ENCODE peak calls at places on chromosomes 6 and 20, in four cellular contexts. E, A, I and B are unnamed samples.
A peak's percentile ranks its signal among the peaks of the same experiment; 100 is the strongest.

GRCh38 chr6:53151676-53152075 is 3.0 kb upstream of the GCM1 start:
- DNase-seq in A (no peak), E (no peak), I (peak; percentile 79), B (no peak)

GRCh38 chr6:108080010-108080780 is 5.7 kb upstream of the OSTM1 start:
- DNase-seq in E (no peak), I (peak; percentile 54), A (no peak), B (no peak)

GRCh38 chr6:46983007-46983411 is 59.1 kb downstream of the ADGRF1 start:
- DNase-seq in E (peak; percentile 27), I (peak; percentile 59), A (no peak), B (no peak)

GRCh38 chr20:18738055-18738454 is 75.5 kb upstream of the SCP2D1 start:
- DNase-seq in A (no peak), I (no peak), E (no peak), B (no peak)

GRCh38 chr20:34315236-34315635 is 12.1 kb upstream of the AHCY start:
- DNase-seq in I (no peak), A (no peak), E (no peak), B (no peak)

GRCh38 chr6:159831373-159831679 is 31.2 kb downstream of the PNLDC1 start:
- DNase-seq in A (no peak), E (no peak), I (no peak), B (no peak)

GRCh38 chr20:41524980-41525613 is 93.1 kb downstream of the CHD6 start:
- DNase-seq in I (no peak), E (peak; percentile 46), A (no peak), B (no peak)

GRCh38 chr6:85544776-85545175 is 48.9 kb downstream of the SNX14 start:
- DNase-seq in A (no peak), E (no peak), I (no peak), B (no peak)

GRCh38 chr6:158634695-158635426 is 9.7 kb downstream of the DYNLT1 start:
- DNase-seq in I (no peak), E (no peak), A (peak; percentile 24), B (no peak)

GRCh38 chr6:158635427-158636073 is 9.0 kb downstream of the DYNLT1 start:
- DNase-seq in E (no peak), I (no peak), A (no peak), B (no peak)

GRCh38 chr6:158639056-158639455 is 5.5 kb downstream of the DYNLT1 start:
- DNase-seq in E (no peak), I (no peak), A (no peak), B (no peak)

GRCh38 chr6:158638393-158638792 is 6.2 kb downstream of the DYNLT1 start:
- DNase-seq in E (no peak), A (no peak), I (no peak), B (no peak)

DNA sequence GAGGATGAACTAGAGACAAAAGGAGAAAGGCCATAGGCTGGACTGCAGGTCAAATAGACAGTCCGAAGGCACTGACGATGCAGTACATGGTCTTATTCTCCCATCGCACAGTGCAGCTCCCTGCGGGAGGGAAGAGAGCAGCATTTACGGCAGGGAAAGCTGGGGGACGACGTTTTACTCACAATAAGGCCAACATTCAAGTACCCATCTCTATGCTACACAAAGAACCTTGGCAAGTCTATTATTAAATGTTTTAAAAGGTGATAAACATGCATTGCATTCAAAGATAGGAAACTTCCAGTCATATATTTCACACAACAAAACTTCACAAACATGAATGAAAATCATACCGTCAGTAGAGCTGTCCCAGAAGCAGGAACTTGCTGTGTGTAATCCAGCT is 7.8 kb downstream of the DYNLT1 start:
- DNase-seq in E (no peak), A (no peak), I (no peak), B (no peak)
- TF ChIP-seq POLR2AphosphoS5 in E (no peak), A (no peak), I (no peak), B (no peak)

GRCh38 chr6:17938885-17939284 is 48.5 kb downstream of the KIF13A start:
- DNase-seq in I (no peak), A (no peak), E (no peak), B (no peak)
- TF ChIP-seq POLR2AphosphoS5 in I (no peak), A (no peak), E (no peak), B (no peak)

GRCh38 chr20:51335329-51335841 is 207.1 kb downstream of the NFATC2 start:
- DNase-seq in A (no peak), I (no peak), E (no peak), B (no peak)
- TF ChIP-seq POLR2AphosphoS5 in A (no peak), I (no peak), E (no peak), B (peak; percentile 72)

DNA sequence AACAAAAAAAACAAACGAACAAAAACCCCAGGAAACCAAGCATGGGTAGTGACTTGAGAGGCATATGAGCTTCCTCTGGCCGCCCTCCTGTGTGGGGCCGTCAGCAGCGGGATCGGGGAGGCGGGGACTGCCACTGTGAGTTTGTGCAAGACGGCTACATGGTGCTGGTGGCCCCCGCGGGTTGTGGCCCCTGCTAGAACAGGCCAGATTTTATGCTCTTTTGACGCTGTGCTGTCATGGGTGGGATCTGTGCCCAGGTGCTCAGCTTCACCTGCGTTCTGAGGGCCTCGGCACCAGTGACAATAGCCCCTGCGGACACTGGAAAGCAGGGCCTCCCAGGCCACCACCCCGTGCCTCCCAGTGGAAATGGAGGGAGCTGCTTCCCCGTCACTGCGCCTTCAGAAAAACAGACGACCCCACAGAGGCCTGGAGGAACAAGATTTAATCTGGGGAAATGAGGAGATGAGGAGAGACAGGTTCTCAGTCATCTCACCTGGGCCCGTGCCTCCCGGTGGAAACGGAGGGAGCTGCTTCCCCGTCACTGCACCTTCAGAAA is 4.7 kb upstream of the KCNQ2 start:
- DNase-seq in A (no peak), I (no peak), E (no peak), B (peak; percentile 50)
- TF ChIP-seq POLR2AphosphoS5 in A (no peak), I (no peak), E (no peak), B (no peak)

DNA sequence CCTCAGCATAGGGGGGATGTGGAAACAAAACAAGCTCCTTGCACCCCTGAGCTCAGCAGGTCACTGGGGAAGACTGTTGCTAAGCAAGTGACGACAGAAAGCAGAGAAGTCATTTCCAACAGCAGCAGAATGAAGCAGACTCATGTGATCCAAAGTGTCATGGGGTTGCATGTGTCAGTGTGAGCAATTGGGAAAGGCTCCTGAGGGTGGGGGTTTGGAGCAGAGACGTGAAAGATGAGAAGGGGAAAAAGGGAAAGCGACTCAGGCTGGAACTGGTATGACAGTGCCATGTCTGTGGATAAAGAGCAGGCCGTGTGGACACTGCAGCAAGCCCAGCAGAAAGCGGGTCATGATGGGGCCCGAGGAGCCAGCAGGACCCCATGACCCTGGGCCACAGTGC is 363.9 kb downstream of the PREX1 start:
- DNase-seq in I (no peak), E (no peak), A (no peak), B (no peak)
- TF ChIP-seq POLR2AphosphoS5 in I (no peak), E (no peak), A (no peak), B (no peak)

DNA sequence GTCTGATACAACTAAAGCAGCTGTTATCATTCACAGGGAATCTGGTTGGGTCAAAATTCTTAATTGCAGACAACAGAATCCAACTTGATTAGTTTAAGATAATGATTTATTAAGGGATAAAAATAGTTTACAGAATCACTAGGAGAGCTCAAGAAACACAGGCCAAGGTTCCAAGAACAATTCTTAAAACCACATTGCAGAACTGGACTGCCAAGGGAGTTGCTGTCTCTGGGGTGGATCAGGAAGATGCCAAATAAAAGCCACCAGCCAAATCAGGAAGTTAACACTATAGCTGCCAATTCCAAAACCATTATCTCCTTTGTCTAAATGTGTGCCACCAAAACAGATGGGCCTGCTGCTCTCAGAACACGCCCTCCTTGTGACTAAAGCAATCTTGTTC is 53.7 kb downstream of the NUDT3 start:
- DNase-seq in I (no peak), E (no peak), A (no peak), B (no peak)
- TF ChIP-seq POLR2AphosphoS5 in I (no peak), E (no peak), A (no peak), B (no peak)

DNA sequence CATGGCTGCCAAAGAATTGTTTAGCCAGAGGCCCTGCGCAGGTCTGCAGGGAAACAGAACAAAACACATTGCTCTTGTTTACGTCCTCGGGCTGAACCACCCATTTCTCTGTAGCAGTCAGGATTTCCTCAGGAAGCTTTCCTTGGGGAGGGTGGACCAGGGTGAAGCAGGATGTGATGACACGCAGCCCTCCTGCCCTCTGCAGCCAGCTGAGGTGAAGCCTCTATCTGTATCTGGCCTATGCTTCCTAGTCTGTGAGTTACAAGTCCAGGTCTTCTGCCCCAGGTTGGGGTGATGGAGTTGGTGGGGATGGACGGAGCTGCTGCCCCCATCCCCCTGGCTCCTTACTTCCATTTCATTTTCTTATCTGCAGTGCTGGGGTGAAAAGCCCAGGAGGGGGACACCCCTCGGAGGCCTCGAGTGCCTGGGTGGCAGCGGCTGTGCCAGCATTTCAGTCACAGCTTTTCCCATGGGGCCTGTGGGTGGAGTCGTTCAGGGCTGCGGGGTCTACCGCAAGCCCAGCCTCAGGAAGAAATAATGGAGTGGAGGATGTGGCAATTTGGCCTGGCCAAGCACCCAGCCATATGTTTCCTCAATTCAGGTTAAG is 24.9 kb downstream of the SASH1 start:
- DNase-seq in A (no peak), I (peak; percentile 42), E (peak; percentile 99), B (no peak)
- TF ChIP-seq POLR2AphosphoS5 in A (no peak), I (no peak), E (peak; percentile 97), B (no peak)